ENCODE peak calls at places on chromosomes 7 and 10, in eight cellular contexts. One of them, this sample, is unnamed.
A peak's percentile ranks its signal among the peaks of the same experiment; 100 is the strongest.

GRCh38 chr7:3897430-3898385 is 596.7 kb downstream of the SDK1 start:
- DNase-seq in HCT116: peak; percentile 29
- DNase-seq in lower lobe of right lung: no peak
- DNase-seq in CD8-positive, alpha-beta memory T cell: peak; percentile 26
- DNase-seq in transverse colon: peak; percentile 34
- DNase-seq in fibroblast of lung: peak; percentile 78
- DNase-seq in body of pancreas: peak; percentile 44
- DNase-seq in gastrocnemius medialis: peak; percentile 73
- DNase-seq in this sample: no peak

GRCh38 chr10:46305430-46305808 is 18.6 kb downstream of the ANTXRL start:
- DNase-seq in HCT116: no peak
- DNase-seq in gastrocnemius medialis: no peak
- DNase-seq in lower lobe of right lung: no peak
- DNase-seq in body of pancreas: no peak
- DNase-seq in fibroblast of lung: no peak
- DNase-seq in transverse colon: no peak
- DNase-seq in CD8-positive, alpha-beta memory T cell: no peak
- DNase-seq in this sample: no peak

GRCh38 chr10:132272061-132272766 is 35.5 kb downstream of the STK32C start:
- DNase-seq in HCT116: no peak
- DNase-seq in lower lobe of right lung: peak; percentile 44
- DNase-seq in fibroblast of lung: peak; percentile 68
- DNase-seq in gastrocnemius medialis: no peak
- DNase-seq in CD8-positive, alpha-beta memory T cell: no peak
- DNase-seq in body of pancreas: peak; percentile 49
- DNase-seq in transverse colon: peak; percentile 18
- DNase-seq in this sample: peak; percentile 36

GRCh38 chr7:13850185-13850752 is 139.2 kb downstream of the ETV1 start:
- DNase-seq in transverse colon: peak; percentile 11
- DNase-seq in CD8-positive, alpha-beta memory T cell: peak; percentile 11
- DNase-seq in gastrocnemius medialis: no peak
- DNase-seq in body of pancreas: peak; percentile 27
- DNase-seq in lower lobe of right lung: no peak
- DNase-seq in fibroblast of lung: peak; percentile 97
- DNase-seq in HCT116: peak; percentile 62
- DNase-seq in this sample: no peak

GRCh38 chr10:31381766-31382316 is 62.8 kb downstream of the ZEB1 start:
- DNase-seq in gastrocnemius medialis: no peak
- DNase-seq in transverse colon: no peak
- DNase-seq in fibroblast of lung: peak; percentile 32
- DNase-seq in HCT116: no peak
- DNase-seq in body of pancreas: no peak
- DNase-seq in lower lobe of right lung: no peak
- DNase-seq in CD8-positive, alpha-beta memory T cell: no peak
- DNase-seq in this sample: no peak

GRCh38 chr7:108627476-108628051 is 57.9 kb downstream of the DNAJB9 start:
- DNase-seq in gastrocnemius medialis: no peak
- DNase-seq in transverse colon: no peak
- DNase-seq in body of pancreas: no peak
- DNase-seq in lower lobe of right lung: no peak
- DNase-seq in HCT116: no peak
- DNase-seq in fibroblast of lung: no peak
- DNase-seq in CD8-positive, alpha-beta memory T cell: no peak
- DNase-seq in this sample: no peak

GRCh38 chr7:69833964-69834363 is 235.7 kb downstream of the AUTS2 start:
- DNase-seq in fibroblast of lung: no peak
- DNase-seq in CD8-positive, alpha-beta memory T cell: no peak
- DNase-seq in lower lobe of right lung: no peak
- DNase-seq in HCT116: no peak
- DNase-seq in gastrocnemius medialis: no peak
- DNase-seq in transverse colon: no peak
- DNase-seq in body of pancreas: no peak
- DNase-seq in this sample: no peak

GRCh38 chr10:125626671-125627070 is 56.3 kb downstream of the TEX36 start:
- DNase-seq in fibroblast of lung: no peak
- DNase-seq in transverse colon: no peak
- DNase-seq in CD8-positive, alpha-beta memory T cell: no peak
- DNase-seq in body of pancreas: no peak
- DNase-seq in lower lobe of right lung: no peak
- DNase-seq in gastrocnemius medialis: no peak
- DNase-seq in HCT116: no peak
- DNase-seq in this sample: no peak

GRCh38 chr10:118422241-118422640 is 80.1 kb upstream of the FAM204A start:
- DNase-seq in HCT116: no peak
- DNase-seq in fibroblast of lung: no peak
- DNase-seq in CD8-positive, alpha-beta memory T cell: no peak
- DNase-seq in transverse colon: no peak
- DNase-seq in body of pancreas: no peak
- DNase-seq in lower lobe of right lung: no peak
- DNase-seq in gastrocnemius medialis: no peak
- DNase-seq in this sample: no peak

GRCh38 chr10:91975438-91975837 is 51.9 kb downstream of the BTAF1 start:
- DNase-seq in fibroblast of lung: no peak
- DNase-seq in transverse colon: no peak
- DNase-seq in CD8-positive, alpha-beta memory T cell: no peak
- DNase-seq in body of pancreas: no peak
- DNase-seq in HCT116: no peak
- DNase-seq in gastrocnemius medialis: no peak
- DNase-seq in lower lobe of right lung: no peak
- DNase-seq in this sample: no peak

GRCh38 chr10:49162761-49163160 is 25.4 kb downstream of the TMEM273 start:
- DNase-seq in body of pancreas: no peak
- DNase-seq in CD8-positive, alpha-beta memory T cell: no peak
- DNase-seq in lower lobe of right lung: no peak
- DNase-seq in fibroblast of lung: no peak
- DNase-seq in gastrocnemius medialis: no peak
- DNase-seq in transverse colon: no peak
- DNase-seq in HCT116: no peak
- DNase-seq in this sample: no peak

GRCh38 chr10:62058896-62059423 is 157.5 kb downstream of the ARID5B start:
- DNase-seq in fibroblast of lung: no peak
- DNase-seq in gastrocnemius medialis: no peak
- DNase-seq in body of pancreas: no peak
- DNase-seq in CD8-positive, alpha-beta memory T cell: no peak
- DNase-seq in transverse colon: no peak
- DNase-seq in lower lobe of right lung: no peak
- DNase-seq in HCT116: no peak
- DNase-seq in this sample: no peak

GRCh38 chr10:108852211-108852610 is 1071.1 kb downstream of the XPNPEP1 start:
- DNase-seq in gastrocnemius medialis: no peak
- DNase-seq in HCT116: no peak
- DNase-seq in body of pancreas: no peak
- DNase-seq in fibroblast of lung: no peak
- DNase-seq in lower lobe of right lung: no peak
- DNase-seq in transverse colon: no peak
- DNase-seq in CD8-positive, alpha-beta memory T cell: no peak
- DNase-seq in this sample: no peak

GRCh38 chr7:41824284-41824683 is 121.4 kb upstream of the INHBA start:
- DNase-seq in gastrocnemius medialis: no peak
- DNase-seq in transverse colon: no peak
- DNase-seq in HCT116: no peak
- DNase-seq in lower lobe of right lung: no peak
- DNase-seq in body of pancreas: no peak
- DNase-seq in CD8-positive, alpha-beta memory T cell: no peak
- DNase-seq in fibroblast of lung: peak; percentile 18
- DNase-seq in this sample: no peak

GRCh38 chr7:43869898-43870240 is 552 bp upstream of the MRPS24 start:
- DNase-seq in transverse colon: peak; percentile 26
- DNase-seq in body of pancreas: peak; percentile 43
- DNase-seq in HCT116: no peak
- DNase-seq in fibroblast of lung: peak; percentile 93
- DNase-seq in CD8-positive, alpha-beta memory T cell: no peak
- DNase-seq in gastrocnemius medialis: peak; percentile 52
- DNase-seq in lower lobe of right lung: no peak
- DNase-seq in this sample: peak; percentile 51

GRCh38 chr7:117085769-117086463 is 132.6 kb downstream of the ST7 start:
- DNase-seq in body of pancreas: no peak
- DNase-seq in fibroblast of lung: peak; percentile 57
- DNase-seq in gastrocnemius medialis: no peak
- DNase-seq in transverse colon: no peak
- DNase-seq in lower lobe of right lung: no peak
- DNase-seq in CD8-positive, alpha-beta memory T cell: no peak
- DNase-seq in HCT116: no peak
- DNase-seq in this sample: no peak

GRCh38 chr7:116443101-116443523 is 56.4 kb upstream of the CAV2 start:
- DNase-seq in body of pancreas: no peak
- DNase-seq in HCT116: peak; percentile 97
- DNase-seq in fibroblast of lung: peak; percentile 93
- DNase-seq in lower lobe of right lung: no peak
- DNase-seq in transverse colon: no peak
- DNase-seq in gastrocnemius medialis: no peak
- DNase-seq in CD8-positive, alpha-beta memory T cell: no peak
- DNase-seq in this sample: no peak

GRCh38 chr7:47069385-47070076 is 512.4 kb downstream of the TNS3 start:
- DNase-seq in transverse colon: no peak
- DNase-seq in lower lobe of right lung: no peak
- DNase-seq in HCT116: no peak
- DNase-seq in body of pancreas: no peak
- DNase-seq in gastrocnemius medialis: no peak
- DNase-seq in CD8-positive, alpha-beta memory T cell: no peak
- DNase-seq in fibroblast of lung: no peak
- DNase-seq in this sample: no peak

GRCh38 chr7:96388166-96388565 is 66.3 kb upstream of the SLC25A13 start:
- DNase-seq in CD8-positive, alpha-beta memory T cell: no peak
- DNase-seq in gastrocnemius medialis: no peak
- DNase-seq in HCT116: no peak
- DNase-seq in lower lobe of right lung: no peak
- DNase-seq in body of pancreas: no peak
- DNase-seq in transverse colon: no peak
- DNase-seq in fibroblast of lung: peak; percentile 73
- DNase-seq in this sample: no peak
- H3K27ac ChIP-seq in CD8-positive, alpha-beta memory T cell: no peak overlapping the region
- H3K27ac ChIP-seq in gastrocnemius medialis: peak overlapping the region; percentile 51
- H3K27ac ChIP-seq in HCT116: no peak overlapping the region
- H3K27ac ChIP-seq in lower lobe of right lung: no peak overlapping the region
- H3K27ac ChIP-seq in body of pancreas: no peak overlapping the region
- H3K27ac ChIP-seq in transverse colon: peak overlapping the region; percentile 9
- H3K27ac ChIP-seq in fibroblast of lung: peak overlapping the region; percentile 61
- H3K27ac ChIP-seq in this sample: peak overlapping the region; percentile 63

DNA sequence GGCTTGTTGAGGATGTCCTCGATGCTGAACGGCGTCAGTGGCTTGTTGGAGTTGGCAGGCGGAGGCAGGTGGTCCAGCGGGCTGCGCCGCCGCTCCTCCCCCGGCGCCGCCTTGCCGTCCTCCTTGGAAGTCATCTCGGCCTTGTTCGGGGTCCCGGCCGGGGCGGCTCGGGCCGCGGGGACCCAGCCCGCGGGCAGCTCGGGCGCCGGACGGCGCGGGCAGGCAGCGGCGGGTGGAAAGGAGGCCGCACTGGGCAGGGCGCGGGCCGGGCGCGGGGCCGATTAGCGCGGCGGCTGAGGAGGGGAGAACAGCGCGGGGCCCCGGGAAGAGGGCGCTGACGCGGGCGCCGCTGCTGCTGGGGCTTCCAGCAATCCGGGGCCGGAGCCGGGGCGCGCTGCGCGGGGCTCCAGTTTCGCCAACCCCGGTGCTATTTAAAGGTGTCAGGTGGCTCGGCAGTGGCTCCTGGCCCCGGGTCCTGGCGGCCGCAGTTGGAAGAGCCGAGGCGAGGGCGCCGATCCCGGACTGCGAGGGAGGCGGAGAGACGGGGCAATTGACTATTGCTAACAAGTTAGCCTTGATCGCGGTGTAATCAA is 485 bp downstream of the LBX1 start:
- DNase-seq in body of pancreas: no peak
- DNase-seq in HCT116: no peak
- DNase-seq in CD8-positive, alpha-beta memory T cell: no peak
- DNase-seq in gastrocnemius medialis: peak; percentile 87
- DNase-seq in fibroblast of lung: no peak
- DNase-seq in lower lobe of right lung: no peak
- DNase-seq in transverse colon: no peak
- DNase-seq in this sample: no peak
- H3K4me3 ChIP-seq in body of pancreas: no peak overlapping the region
- H3K4me3 ChIP-seq in HCT116: no peak overlapping the region
- H3K4me3 ChIP-seq in CD8-positive, alpha-beta memory T cell: no peak overlapping the region
- H3K4me3 ChIP-seq in gastrocnemius medialis: peak overlapping the region; percentile 87
- H3K4me3 ChIP-seq in fibroblast of lung: peak overlapping the region; percentile 28
- H3K4me3 ChIP-seq in lower lobe of right lung: peak overlapping the region; percentile 30
- H3K4me3 ChIP-seq in transverse colon: no peak overlapping the region
- H3K4me3 ChIP-seq in this sample: no peak overlapping the region

GRCh38 chr7:128902761-128903585 is 7.5 kb downstream of the KCP start:
- DNase-seq in CD8-positive, alpha-beta memory T cell: no peak
- DNase-seq in fibroblast of lung: peak; percentile 50
- DNase-seq in HCT116: no peak
- DNase-seq in gastrocnemius medialis: no peak
- DNase-seq in body of pancreas: no peak
- DNase-seq in transverse colon: peak; percentile 60
- DNase-seq in lower lobe of right lung: no peak
- DNase-seq in this sample: no peak

GRCh38 chr7:128903621-128904361 is 6.7 kb downstream of the KCP start:
- DNase-seq in body of pancreas: no peak
- DNase-seq in HCT116: no peak
- DNase-seq in fibroblast of lung: no peak
- DNase-seq in gastrocnemius medialis: no peak
- DNase-seq in CD8-positive, alpha-beta memory T cell: no peak
- DNase-seq in transverse colon: peak; percentile 8
- DNase-seq in lower lobe of right lung: no peak
- DNase-seq in this sample: no peak

GRCh38 chr7:128900237-128900636 is 10.3 kb downstream of the KCP start:
- DNase-seq in transverse colon: no peak
- DNase-seq in CD8-positive, alpha-beta memory T cell: no peak
- DNase-seq in lower lobe of right lung: no peak
- DNase-seq in fibroblast of lung: no peak
- DNase-seq in HCT116: no peak
- DNase-seq in gastrocnemius medialis: no peak
- DNase-seq in body of pancreas: no peak
- DNase-seq in this sample: no peak

GRCh38 chr7:128895320-128895719 is 15.2 kb downstream of the KCP start:
- DNase-seq in gastrocnemius medialis: no peak
- DNase-seq in lower lobe of right lung: no peak
- DNase-seq in CD8-positive, alpha-beta memory T cell: no peak
- DNase-seq in body of pancreas: no peak
- DNase-seq in transverse colon: no peak
- DNase-seq in fibroblast of lung: no peak
- DNase-seq in HCT116: no peak
- DNase-seq in this sample: no peak

GRCh38 chr7:128899392-128899791 is 11.1 kb downstream of the KCP start:
- DNase-seq in body of pancreas: no peak
- DNase-seq in transverse colon: no peak
- DNase-seq in fibroblast of lung: peak; percentile 11
- DNase-seq in lower lobe of right lung: no peak
- DNase-seq in HCT116: no peak
- DNase-seq in gastrocnemius medialis: no peak
- DNase-seq in CD8-positive, alpha-beta memory T cell: no peak
- DNase-seq in this sample: no peak
- H3K27ac ChIP-seq in body of pancreas: no peak overlapping the region
- H3K27ac ChIP-seq in transverse colon: no peak overlapping the region
- H3K27ac ChIP-seq in fibroblast of lung: no peak overlapping the region
- H3K27ac ChIP-seq in lower lobe of right lung: no peak overlapping the region
- H3K27ac ChIP-seq in HCT116: no peak overlapping the region
- H3K27ac ChIP-seq in gastrocnemius medialis: no peak overlapping the region
- H3K27ac ChIP-seq in CD8-positive, alpha-beta memory T cell: no peak overlapping the region
- H3K27ac ChIP-seq in this sample: no peak overlapping the region

DNA sequence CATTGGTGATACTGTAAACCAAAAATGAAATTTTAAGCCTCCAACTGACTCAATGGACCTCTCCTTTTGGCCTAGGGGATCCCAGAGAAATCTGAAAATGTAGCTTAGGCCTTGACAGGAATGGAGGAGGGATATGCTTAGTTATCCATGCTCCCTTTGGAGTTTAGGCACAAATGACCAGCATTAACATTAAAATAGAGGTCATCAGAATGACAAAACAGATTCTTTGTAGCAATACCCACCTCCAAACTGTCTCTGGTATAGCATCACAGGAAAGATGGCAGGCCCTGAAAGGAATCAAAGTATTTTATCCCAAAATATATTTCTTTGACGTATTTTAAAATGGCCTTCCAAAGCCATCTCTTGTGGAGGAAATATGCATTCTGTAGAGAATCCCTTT is 39.1 kb upstream of the LRRN3 start:
- DNase-seq in lower lobe of right lung: no peak
- DNase-seq in CD8-positive, alpha-beta memory T cell: no peak
- DNase-seq in transverse colon: no peak
- DNase-seq in HCT116: no peak
- DNase-seq in fibroblast of lung: no peak
- DNase-seq in gastrocnemius medialis: no peak
- DNase-seq in body of pancreas: no peak
- DNase-seq in this sample: no peak
- H3K4me3 ChIP-seq in lower lobe of right lung: no peak overlapping the region
- H3K4me3 ChIP-seq in CD8-positive, alpha-beta memory T cell: no peak overlapping the region
- H3K4me3 ChIP-seq in transverse colon: no peak overlapping the region
- H3K4me3 ChIP-seq in HCT116: no peak overlapping the region
- H3K4me3 ChIP-seq in fibroblast of lung: no peak overlapping the region
- H3K4me3 ChIP-seq in gastrocnemius medialis: no peak overlapping the region
- H3K4me3 ChIP-seq in body of pancreas: no peak overlapping the region
- H3K4me3 ChIP-seq in this sample: no peak overlapping the region

This sample was measured in uterus.